ENCODE peak calls at places on chromosomes 16 and 17, in five cellular contexts. O is testis, W is mucosa of descending colon, C is upper lobe of right lung, G is neuronal stem cell. L is an unnamed sample. For H3K36me3, the result is how much of the 10 kb centered on the place peaks cover.

GRCh38 chr16:78770353-78771091 is 671.1 kb downstream of the WWOX start:
- DNase-seq in O (peak), W (peak), C (peak), G (peak), L (peak)

GRCh38 chr17:74801896-74802295 is 25.8 kb upstream of the NAT9 start:
- DNase-seq in O (no peak), W (no peak), C (no peak), G (no peak), L (no peak)

GRCh38 chr17:57785032-57785431 is 39.9 kb upstream of the CCDC182 start:
- DNase-seq in O (no peak), W (no peak), C (no peak), G (no peak), L (peak)

GRCh38 chr17:31838641-31839225 is 20.3 kb downstream of the COPRS start:
- DNase-seq in O (no peak), W (no peak), C (no peak), G (no peak), L (no peak)

GRCh38 chr16:3752984-3753383 is 35.7 kb upstream of the TRAP1 start:
- DNase-seq in O (no peak), W (no peak), C (no peak), G (no peak), L (no peak)

GRCh38 chr16:17483266-17483864 is 12.6 kb upstream of the XYLT1 start:
- DNase-seq in O (no peak), W (no peak), C (no peak), G (no peak), L (no peak)

GRCh38 chr17:80492343-80493136 is 16.1 kb upstream of the NPTX1 start:
- DNase-seq in O (no peak), W (no peak), C (no peak), G (no peak), L (no peak)

GRCh38 chr17:80352991-80353665 is 61.8 kb upstream of the ENDOV start:
- DNase-seq in O (no peak), W (peak), C (no peak), G (no peak), L (no peak)

GRCh38 chr17:36899250-36900129 is 37.8 kb upstream of the LHX1 start:
- DNase-seq in O (no peak), W (no peak), C (no peak), G (no peak), L (no peak)

GRCh38 chr17:12222392-12222791 is 201.7 kb downstream of the MAP2K4 start:
- DNase-seq in O (no peak), W (no peak), C (no peak), G (no peak), L (no peak)

GRCh38 chr16:86635926-86636325 is 57.6 kb downstream of the FOXL1 start:
- DNase-seq in O (no peak), W (no peak), C (no peak), G (no peak), L (no peak)

GRCh38 chr17:44309472-44309871 is 1.1 kb downstream of the RUNDC3A start:
- DNase-seq in O (no peak), W (no peak), C (no peak), G (no peak), L (no peak)

GRCh38 chr16:4517812-4518211 is 20.8 kb downstream of the CDIP1 start:
- DNase-seq in O (no peak), W (no peak), C (peak), G (peak), L (no peak)

GRCh38 chr17:58321571-58322525 is 6.7 kb downstream of the TSPOAP1 start:
- DNase-seq in O (no peak), W (peak), C (peak), G (no peak), L (no peak)

GRCh38 chr16:86798247-86799041 is 220.1 kb downstream of the FOXL1 start:
- DNase-seq in O (no peak), W (no peak), C (no peak), G (no peak), L (no peak)

GRCh38 chr16:66844342-66845079 is at the start of gene CA7:
- DNase-seq in O (no peak), W (no peak), C (no peak), G (no peak), L (no peak)

GRCh38 chr17:41799366-41799765 is 12.4 kb downstream of the P3H4 start:
- DNase-seq in O (no peak), W (no peak), C (no peak), G (no peak), L (no peak)

GRCh38 chr16:35562919-35563318 is 2103.5 kb downstream of the TP53TG3F start:
- DNase-seq in O (no peak), W (no peak), C (no peak), G (no peak), L (no peak)

GRCh38 chr16:67857547-67858233 is 10.2 kb upstream of the CENPT start:
- DNase-seq in O (peak), W (peak), C (peak), G (no peak), L (peak)

GRCh38 chr17:14940946-14941280 is 324.2 kb downstream of the PMP22 start:
- DNase-seq in O (no peak), W (no peak), C (no peak), G (no peak), L (no peak)

GRCh38 chr17:58710948-58711552 is 18.6 kb downstream of the RAD51C start:
- DNase-seq in O (peak), W (no peak), C (no peak), G (peak), L (no peak)

GRCh38 chr16:2511128-2511785 is 2.5 kb upstream of the ATP6V0C start:
- DNase-seq in O (peak), W (peak), C (peak), G (no peak), L (peak)

GRCh38 chr17:29158096-29158495 is 22.1 kb downstream of the MYO18A start:
- DNase-seq in O (no peak), W (no peak), C (no peak), G (no peak), L (no peak)

GRCh38 chr17:38451840-38452529 is 23.7 kb downstream of the ARHGAP23 start:
- DNase-seq in O (no peak), W (peak), C (no peak), G (no peak), L (no peak)

GRCh38 chr16:50326835-50327465 is 41.8 kb downstream of the BRD7 start:
- DNase-seq in O (no peak), W (no peak), C (no peak), G (peak), L (no peak)

GRCh38 chr17:18905226-18905625 is 46.7 kb upstream of the SLC5A10 start:
- DNase-seq in O (no peak), W (no peak), C (no peak), G (no peak), L (no peak)

GRCh38 chr17:43020789-43021738 is 1.1 kb downstream of the VAT1 start:
- DNase-seq in O (peak), W (peak), C (peak), G (peak), L (peak)

GRCh38 chr17:14427914-14428639 is 127.2 kb downstream of the HS3ST3B1 start:
- DNase-seq in O (no peak), W (no peak), C (no peak), G (no peak), L (no peak)

GRCh38 chr16:82694239-82694874 is 67.6 kb downstream of the CDH13 start:
- DNase-seq in O (no peak), W (no peak), C (no peak), G (no peak), L (no peak)

GRCh38 chr16:84821728-84822676 is 2.2 kb downstream of the CRISPLD2 start:
- DNase-seq in O (peak), W (peak), C (no peak), G (no peak), L (no peak)

GRCh38 chr17:6496636-6497441 is 52.6 kb downstream of the PIMREG start:
- DNase-seq in O (no peak), W (no peak), C (peak), G (no peak), L (no peak)

GRCh38 chr17:47694818-47695663 is 1.1 kb downstream of the TBKBP1 start:
- DNase-seq in O (peak), W (peak), C (peak), G (no peak), L (peak)

GRCh38 chr17:50135316-50136095 is 5.5 kb upstream of the SAMD14 start:
- DNase-seq in O (no peak), W (no peak), C (peak), G (no peak), L (no peak)
- H3K36me3 ChIP-seq in O (under half), W (under half), C (half or more), G (half or more), L (half or more)

DNA sequence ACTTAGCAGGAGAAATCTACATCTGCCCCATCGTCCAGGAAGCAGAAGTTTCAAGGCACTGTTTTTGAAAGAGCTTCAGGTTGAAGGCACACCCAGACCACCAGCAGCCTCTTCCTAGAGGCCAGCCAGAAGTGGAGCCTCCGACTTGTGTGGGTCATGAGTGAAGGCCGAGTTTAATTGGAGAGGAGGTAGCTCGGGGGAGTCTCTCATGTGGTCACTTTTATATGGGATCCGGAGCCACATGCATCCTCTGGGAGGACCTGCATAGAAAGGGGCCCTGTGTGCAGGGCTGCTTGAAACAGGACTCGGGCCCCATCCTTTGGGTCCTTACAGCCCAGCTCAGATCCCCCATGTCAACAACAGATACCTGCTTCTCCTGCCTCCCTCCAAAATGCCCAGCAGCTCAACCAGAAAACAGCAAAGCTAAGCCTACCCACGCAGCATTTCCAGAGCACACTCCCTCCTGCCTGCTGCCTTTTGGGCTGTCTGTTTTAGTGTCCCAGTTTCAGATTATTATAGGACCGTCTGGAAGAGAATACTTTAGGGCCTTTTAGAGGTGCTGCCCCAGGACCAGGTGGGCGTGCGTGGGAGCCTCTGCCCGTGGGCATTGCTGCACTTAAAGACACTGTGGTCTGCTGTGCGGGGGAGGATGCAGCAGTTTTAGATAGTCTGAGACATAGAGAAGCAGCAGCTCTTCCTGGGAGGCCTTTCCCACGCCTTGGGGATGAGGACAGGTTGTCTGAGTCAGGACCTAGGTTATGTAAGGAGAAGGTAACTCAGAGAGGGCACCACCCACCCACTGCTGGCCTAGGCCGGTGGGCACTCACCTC is 29.5 kb downstream of the MPRIP start:
- DNase-seq in O (no peak), W (peak), C (peak), G (no peak), L (no peak)
- H3K36me3 ChIP-seq in O (under half), W (under half), C (under half), G (under half), L (under half)

GRCh38 chr17:7583253-7584109 is at the start of gene MPDU1:
- DNase-seq in O (peak), W (peak), C (peak), G (peak), L (peak)

GRCh38 chr17:7579839-7580630 is 597 bp downstream of the CD68 start:
- DNase-seq in O (no peak), W (no peak), C (no peak), G (no peak), L (no peak)

GRCh38 chr17:7579001-7579838 is at the start of gene CD68:
- DNase-seq in O (peak), W (peak), C (peak), G (no peak), L (peak)

GRCh38 chr17:7580631-7581554 is 1.5 kb downstream of the CD68 start:
- DNase-seq in O (no peak), W (no peak), C (no peak), G (no peak), L (no peak)

DNA sequence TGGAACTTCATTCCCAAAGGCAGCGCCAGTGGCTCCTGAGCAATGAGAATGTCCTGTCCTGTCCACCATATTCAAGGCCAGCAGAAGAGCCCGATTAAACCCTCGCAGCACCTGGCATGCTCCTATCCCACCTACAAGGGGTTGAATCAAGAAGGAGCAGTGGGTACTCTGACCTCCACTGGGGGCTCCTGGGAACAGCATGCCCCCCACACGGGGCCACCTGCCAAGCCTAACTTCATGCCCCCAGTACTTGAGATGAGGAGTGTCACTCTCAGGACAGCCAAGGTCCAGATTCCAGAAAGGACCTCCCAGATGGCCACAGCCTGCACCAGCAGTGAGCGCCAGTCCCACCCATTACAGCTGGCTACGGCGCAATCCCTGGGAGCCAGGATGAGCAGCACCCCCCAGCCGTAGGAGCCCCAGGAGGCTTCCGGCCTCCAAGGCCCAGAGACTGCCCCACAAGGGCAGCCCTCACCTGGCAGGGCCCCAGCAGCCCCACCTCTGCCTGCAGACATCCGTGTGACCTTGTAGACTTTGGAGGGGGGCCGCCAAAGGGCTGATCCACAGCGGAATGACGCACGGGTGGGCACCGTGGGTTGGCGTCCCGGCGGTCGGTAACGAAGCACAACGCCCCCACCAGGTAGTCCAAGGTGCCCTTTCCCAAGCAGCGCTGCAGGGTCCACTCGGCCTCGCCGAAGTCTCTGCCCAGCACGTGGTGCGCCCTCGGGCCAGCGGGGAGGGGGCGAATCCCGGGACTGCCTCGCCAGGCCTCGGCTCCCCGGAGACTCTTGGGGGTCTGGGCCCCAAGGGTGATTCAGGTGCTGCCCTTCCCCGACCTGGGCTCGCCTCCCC is 1.0 kb upstream of the MPDU1 start:
- DNase-seq in O (no peak), W (no peak), C (peak), G (no peak), L (no peak)
- H3K36me3 ChIP-seq in O (under half), W (under half), C (under half), G (half or more), L (under half)

GRCh38 chr16:89146211-89147005 is 25.1 kb upstream of the CDH15 start:
- DNase-seq in O (no peak), W (peak), C (peak), G (no peak), L (no peak)
- H3K36me3 ChIP-seq in O (under half), W (under half), C (under half), G (half or more), L (half or more)

GRCh38 chr17:78174870-78175642 is 6.7 kb downstream of the SYNGR2 start:
- DNase-seq in O (no peak), W (peak), C (no peak), G (no peak), L (no peak)
- H3K36me3 ChIP-seq in O (under half), W (under half), C (under half), G (half or more), L (under half)

GRCh38 chr16:89887243-89887642 is 13.9 kb downstream of the TCF25 start:
- DNase-seq in O (no peak), W (no peak), C (no peak), G (no peak), L (no peak)

GRCh38 chr16:89881368-89881730 is 8.0 kb downstream of the TCF25 start:
- DNase-seq in O (no peak), W (no peak), C (no peak), G (no peak), L (no peak)

GRCh38 chr16:89880477-89881367 is 7.3 kb downstream of the TCF25 start:
- DNase-seq in O (no peak), W (no peak), C (no peak), G (no peak), L (no peak)

GRCh38 chr16:89884041-89884421 is 10.6 kb downstream of the TCF25 start:
- DNase-seq in O (no peak), W (no peak), C (no peak), G (no peak), L (no peak)

GRCh38 chr16:89883346-89884040 is 10.1 kb downstream of the TCF25 start:
- DNase-seq in O (no peak), W (no peak), C (no peak), G (no peak), L (no peak)
- H3K36me3 ChIP-seq in O (under half), W (under half), C (half or more), G (half or more), L (half or more)

L was measured in left ventricle myocardium inferior.